ENCODE peak calls at places on chromosomes 3 and 15, in six cellular contexts. U is cardiac muscle cell; Y is NCI-H774; H is stimulated activated effector memory CD8-positive, alpha-beta T cell treated with anti-CD3 and anti-CD28 coated beads, Interleukin-12 subunit alpha, Interleukin-12 subunit beta, amount 100 ng/mL, for 72 hours; M is H4; J is stimulated activated CD4-positive, alpha-beta T cell treated with anti-CD3 and anti-CD28 coated beads, Interleukin-2, amount 100 ng/mL, for 48 hours. D is an unnamed sample.

GRCh38 chr3:53773586-53774368 is 72.4 kb downstream of the CHDH start:
- DNase-seq in M (no peak), H (no peak), U (peak), J (no peak), Y (no peak), D (no peak)

GRCh38 chr3:171700653-171701052 is 109.6 kb downstream of the PLD1 start:
- DNase-seq in U (no peak), Y (no peak), H (no peak), M (no peak), J (no peak), D (no peak)

GRCh38 chr3:128217702-128218475 is 64.6 kb downstream of the EEFSEC start:
- DNase-seq in M (no peak), J (no peak), U (peak), Y (no peak), H (no peak), D (no peak)

GRCh38 chr3:47299396-47300318 is 16.9 kb downstream of the KLHL18 start:
- DNase-seq in M (no peak), J (no peak), Y (no peak), H (no peak), U (no peak), D (no peak)

GRCh38 chr3:36219398-36219797 is 160.9 kb upstream of the STAC start:
- DNase-seq in M (no peak), J (no peak), Y (no peak), H (no peak), U (no peak), D (no peak)

GRCh38 chr3:44584646-44585501 is at the start of gene ZNF660:
- DNase-seq in M (no peak), U (peak), Y (peak), H (no peak), J (no peak), D (no peak)

GRCh38 chr3:125119752-125120369 is 64.1 kb upstream of the HEG1 start:
- DNase-seq in H (no peak), U (peak), M (no peak), J (no peak), Y (no peak), D (peak)

GRCh38 chr3:184781801-184782200 is 30.2 kb upstream of the VPS8 start:
- DNase-seq in M (no peak), H (no peak), Y (no peak), J (no peak), U (no peak), D (no peak)

GRCh38 chr3:197012021-197012883 is 17.4 kb downstream of the MELTF start:
- DNase-seq in J (no peak), M (no peak), U (no peak), H (no peak), Y (no peak), D (no peak)

GRCh38 chr3:119769394-119770149 is 12.3 kb upstream of the NR1I2 start:
- DNase-seq in H (no peak), U (peak), Y (no peak), M (no peak), J (no peak), D (no peak)

GRCh38 chr15:71109130-71109529 is 6.1 kb upstream of the THSD4 start:
- DNase-seq in Y (no peak), J (no peak), H (no peak), U (peak), M (no peak), D (no peak)

GRCh38 chr3:197380786-197381185 is 82.4 kb upstream of the DLG1 start:
- DNase-seq in U (no peak), J (no peak), Y (peak), M (no peak), H (no peak), D (no peak)

GRCh38 chr3:171833775-171834460 is 9.2 kb upstream of the TMEM212 start:
- DNase-seq in H (no peak), U (peak), Y (peak), J (no peak), M (peak), D (no peak)

GRCh38 chr15:73630030-73630429 is 3.2 kb downstream of the NPTN start:
- DNase-seq in U (no peak), H (no peak), J (no peak), M (no peak), Y (no peak), D (no peak)

GRCh38 chr15:57685719-57686118 is 20.8 kb upstream of the POLR2M start:
- DNase-seq in U (no peak), M (no peak), H (no peak), Y (no peak), J (no peak), D (no peak)

GRCh38 chr3:71255498-71255897 is 328.0 kb downstream of the FOXP1 start:
- DNase-seq in M (no peak), J (no peak), U (no peak), Y (no peak), H (no peak), D (no peak)

D was measured in central memory CD8-positive, alpha-beta T cell.